ENCODE peak calls at places on chromosomes 16 and 17, in five cellular contexts. Q is activated effector memory CD4-positive, alpha-beta T cell treated with Interleukin-2 at 50 U/mL for 16 hours; B is renal cortical epithelial cell; C is thoracic aorta; S is activated T-helper 1 cell treated with anti-CD3 and anti-CD28 coated beads, Interleukin-12 subunit alpha, Interleukin-12 subunit beta, Interleukin-2, Interleukin-4 antibody, amounts not matched to agents 30 ng/mL and 10 ng/mL and 1 ng/mL, durations not matched to agents 14 hours and 24 hours and 36 hours. D is an unnamed sample.

GRCh38 chr17:47244697-47245096 is 8.9 kb upstream of the ITGB3 start:
- DNase-seq in Q (no peak), B (no peak), C (no peak), S (no peak), D (no peak)

GRCh38 chr17:55540414-55541091 is 29.3 kb upstream of the SMIM36 start:
- DNase-seq in Q (no peak), B (peak), C (no peak), S (no peak), D (no peak)

GRCh38 chr16:11014159-11014558 is 69.8 kb downstream of the CLEC16A start:
- DNase-seq in Q (no peak), B (no peak), C (no peak), S (no peak), D (no peak)

GRCh38 chr16:11498683-11499082 is 88.0 kb downstream of the LITAF start:
- DNase-seq in Q (no peak), B (no peak), C (no peak), S (no peak), D (no peak)

GRCh38 chr16:79839450-79839849 is 238.9 kb upstream of the MAF start:
- DNase-seq in Q (no peak), B (no peak), C (no peak), S (no peak), D (no peak)

GRCh38 chr16:24074574-24074973 is 181.6 kb upstream of the CACNG3 start:
- DNase-seq in Q (no peak), B (no peak), C (no peak), S (no peak), D (no peak)

GRCh38 chr16:79747688-79748087 is 147.2 kb upstream of the MAF start:
- DNase-seq in Q (no peak), B (no peak), C (no peak), S (no peak), D (no peak)

GRCh38 chr17:13140750-13141149 is 122.9 kb upstream of the ELAC2 start:
- DNase-seq in Q (no peak), B (no peak), C (no peak), S (no peak), D (no peak)

GRCh38 chr17:68255151-68255550 is 7.3 kb downstream of the AMZ2 start:
- DNase-seq in Q (no peak), B (no peak), C (no peak), S (no peak), D (no peak)

GRCh38 chr17:296906-297690 is 55.5 kb downstream of the RPH3AL start:
- DNase-seq in Q (no peak), B (no peak), C (no peak), S (no peak), D (no peak)

GRCh38 chr17:35605753-35606152 is 18.6 kb downstream of the AP2B1 start:
- DNase-seq in Q (no peak), B (peak), C (no peak), S (no peak), D (no peak)

GRCh38 chr16:66824006-66824405 is 6.8 kb downstream of the NAE1 start:
- DNase-seq in Q (no peak), B (peak), C (no peak), S (no peak), D (no peak)

GRCh38 chr16:57084996-57085395 is 7.4 kb upstream of the CPNE2 start:
- DNase-seq in Q (no peak), B (no peak), C (no peak), S (no peak), D (no peak)

GRCh38 chr16:86297391-86297790 is 212.9 kb upstream of the FOXF1 start:
- DNase-seq in Q (no peak), B (no peak), C (no peak), S (no peak), D (no peak)

GRCh38 chr17:46822388-46822921 is 4.0 kb upstream of the WNT3 start:
- DNase-seq in Q (no peak), B (no peak), C (no peak), S (peak), D (no peak)

D was measured in Panc1.